ENCODE peak calls at places on chromosomes 6 and 20, in four cellular contexts. One of them, this sample, is unnamed. For H3K27me3, the result is how much of the 10 kb centered on the place peaks cover.

GRCh38 chr6:90440586-90441338 is 144.1 kb upstream of the BACH2 start:
- DNase-seq in right lobe of liver: no peak
- DNase-seq in aorta: no peak
- DNase-seq in cardiac muscle cell: no peak
- DNase-seq in this sample: no peak

GRCh38 chr6:157789861-157790260 is 33.2 kb upstream of the SNX9 start:
- DNase-seq in aorta: no peak
- DNase-seq in right lobe of liver: no peak
- DNase-seq in cardiac muscle cell: no peak
- DNase-seq in this sample: peak

GRCh38 chr6:50840112-50840813 is 21.6 kb downstream of the TFAP2B start:
- DNase-seq in aorta: no peak
- DNase-seq in right lobe of liver: no peak
- DNase-seq in cardiac muscle cell: no peak
- DNase-seq in this sample: no peak

GRCh38 chr6:47234258-47234933 is 75.3 kb downstream of the TNFRSF21 start:
- DNase-seq in cardiac muscle cell: no peak
- DNase-seq in aorta: no peak
- DNase-seq in right lobe of liver: no peak
- DNase-seq in this sample: no peak

GRCh38 chr6:151288711-151289398 is 49.1 kb downstream of the AKAP12 start:
- DNase-seq in cardiac muscle cell: no peak
- DNase-seq in aorta: no peak
- DNase-seq in right lobe of liver: no peak
- DNase-seq in this sample: no peak

GRCh38 chr20:23228912-23229311 is 121.7 kb upstream of the NXT1 start:
- DNase-seq in cardiac muscle cell: peak
- DNase-seq in right lobe of liver: no peak
- DNase-seq in aorta: peak
- DNase-seq in this sample: no peak

GRCh38 chr6:4336778-4337442 is 201.5 kb upstream of the ECI2 start:
- DNase-seq in right lobe of liver: no peak
- DNase-seq in aorta: no peak
- DNase-seq in cardiac muscle cell: peak
- DNase-seq in this sample: no peak

GRCh38 chr20:21380711-21381110 is 16.6 kb downstream of the NKX2-4 start:
- DNase-seq in aorta: no peak
- DNase-seq in right lobe of liver: no peak
- DNase-seq in cardiac muscle cell: no peak
- DNase-seq in this sample: no peak

GRCh38 chr20:19888269-19888669 is 128.9 kb upstream of the NAA20 start:
- DNase-seq in right lobe of liver: no peak
- DNase-seq in aorta: no peak
- DNase-seq in cardiac muscle cell: no peak
- DNase-seq in this sample: no peak

GRCh38 chr20:43528258-43528875 is 20.9 kb downstream of the L3MBTL1 start:
- DNase-seq in aorta: no peak
- DNase-seq in cardiac muscle cell: no peak
- DNase-seq in right lobe of liver: no peak
- DNase-seq in this sample: no peak

GRCh38 chr20:19081937-19082336 is 130.5 kb upstream of the SLC24A3 start:
- DNase-seq in cardiac muscle cell: no peak
- DNase-seq in right lobe of liver: no peak
- DNase-seq in aorta: no peak
- DNase-seq in this sample: no peak

GRCh38 chr6:24513602-24514001 is 18.8 kb downstream of the ALDH5A1 start:
- DNase-seq in cardiac muscle cell: no peak
- DNase-seq in aorta: no peak
- DNase-seq in right lobe of liver: no peak
- DNase-seq in this sample: no peak

GRCh38 chr6:135267085-135267484 is 86.0 kb downstream of the MYB start:
- DNase-seq in cardiac muscle cell: no peak
- DNase-seq in right lobe of liver: no peak
- DNase-seq in aorta: no peak
- DNase-seq in this sample: no peak

GRCh38 chr6:125245109-125245508 is 56.7 kb downstream of the HDDC2 start:
- DNase-seq in right lobe of liver: no peak
- DNase-seq in cardiac muscle cell: no peak
- DNase-seq in aorta: no peak
- DNase-seq in this sample: no peak

GRCh38 chr6:154518386-154518785 is 7.9 kb upstream of the CNKSR3 start:
- DNase-seq in aorta: no peak
- DNase-seq in right lobe of liver: no peak
- DNase-seq in cardiac muscle cell: no peak
- DNase-seq in this sample: no peak

GRCh38 chr6:166540631-166541331 is 45.7 kb downstream of the RAMACL start:
- DNase-seq in right lobe of liver: no peak
- DNase-seq in aorta: no peak
- DNase-seq in cardiac muscle cell: no peak
- DNase-seq in this sample: no peak

GRCh38 chr6:168138436-168138835 is 59.4 kb upstream of the FRMD1 start:
- DNase-seq in right lobe of liver: no peak
- DNase-seq in cardiac muscle cell: no peak
- DNase-seq in aorta: peak
- DNase-seq in this sample: no peak

GRCh38 chr6:7996538-7997225 is 67.5 kb downstream of the BLOC1S5 start:
- DNase-seq in cardiac muscle cell: peak
- DNase-seq in right lobe of liver: no peak
- DNase-seq in aorta: no peak
- DNase-seq in this sample: no peak

GRCh38 chr20:52601295-52601971 is 370.7 kb upstream of the TSHZ2 start:
- DNase-seq in right lobe of liver: no peak
- DNase-seq in aorta: no peak
- DNase-seq in cardiac muscle cell: no peak
- DNase-seq in this sample: no peak

GRCh38 chr6:27577922-27578321 is 105.0 kb upstream of the ZNF184 start:
- DNase-seq in aorta: no peak
- DNase-seq in right lobe of liver: no peak
- DNase-seq in cardiac muscle cell: no peak
- DNase-seq in this sample: no peak

GRCh38 chr6:27575594-27576361 is 102.9 kb upstream of the ZNF184 start:
- DNase-seq in aorta: no peak
- DNase-seq in cardiac muscle cell: no peak
- DNase-seq in right lobe of liver: no peak
- DNase-seq in this sample: peak

GRCh38 chr6:27584326-27584725 is 111.4 kb upstream of the ZNF184 start:
- DNase-seq in right lobe of liver: no peak
- DNase-seq in cardiac muscle cell: no peak
- DNase-seq in aorta: no peak
- DNase-seq in this sample: no peak

GRCh38 chr6:27582928-27583725 is 110.2 kb upstream of the ZNF184 start:
- DNase-seq in aorta: no peak
- DNase-seq in cardiac muscle cell: peak
- DNase-seq in right lobe of liver: no peak
- DNase-seq in this sample: peak

DNA sequence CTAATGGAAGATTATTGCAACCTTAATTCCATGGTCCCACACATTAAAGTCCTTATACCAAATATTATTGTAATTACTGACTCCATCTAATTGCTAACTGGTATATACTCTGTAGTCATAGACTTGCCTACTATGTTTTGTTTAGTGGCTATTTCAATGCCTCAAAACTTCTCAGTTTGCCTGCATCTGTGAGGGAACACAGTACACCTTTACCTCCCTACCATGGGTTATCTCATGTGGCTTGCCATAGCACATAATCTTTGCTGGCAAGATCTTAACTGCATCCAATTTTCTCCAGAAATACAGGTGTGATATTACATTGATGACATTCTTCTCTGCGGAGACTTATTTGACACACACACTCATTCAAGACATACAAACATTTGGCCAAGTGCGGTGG is 107.1 kb upstream of the ZNF184 start:
- DNase-seq in right lobe of liver: no peak
- DNase-seq in cardiac muscle cell: no peak
- DNase-seq in aorta: no peak
- DNase-seq in this sample: no peak
- H3K27me3 ChIP-seq in right lobe of liver: under half
- H3K27me3 ChIP-seq in cardiac muscle cell: under half
- H3K27me3 ChIP-seq in aorta: under half
- H3K27me3 ChIP-seq in this sample: under half

GRCh38 chr6:35788423-35788982 is 7.7 kb downstream of the CLPSL1 start:
- DNase-seq in cardiac muscle cell: no peak
- DNase-seq in aorta: no peak
- DNase-seq in right lobe of liver: no peak
- DNase-seq in this sample: no peak
- H3K27me3 ChIP-seq in cardiac muscle cell: under half
- H3K27me3 ChIP-seq in aorta: under half
- H3K27me3 ChIP-seq in right lobe of liver: under half
- H3K27me3 ChIP-seq in this sample: under half

GRCh38 chr6:82246370-82246769 is 1.2 kb downstream of the IBTK start:
- DNase-seq in cardiac muscle cell: no peak
- DNase-seq in right lobe of liver: no peak
- DNase-seq in aorta: no peak
- DNase-seq in this sample: no peak

GRCh38 chr6:82247634-82248232 is at the start of gene IBTK:
- DNase-seq in cardiac muscle cell: peak
- DNase-seq in right lobe of liver: peak
- DNase-seq in aorta: peak
- DNase-seq in this sample: peak

GRCh38 chr6:82248233-82248735 is 740 bp upstream of the IBTK start:
- DNase-seq in aorta: no peak
- DNase-seq in right lobe of liver: peak
- DNase-seq in cardiac muscle cell: peak
- DNase-seq in this sample: no peak

GRCh38 chr6:82245376-82245775 is 2.2 kb downstream of the IBTK start:
- DNase-seq in aorta: no peak
- DNase-seq in cardiac muscle cell: no peak
- DNase-seq in right lobe of liver: no peak
- DNase-seq in this sample: no peak

DNA sequence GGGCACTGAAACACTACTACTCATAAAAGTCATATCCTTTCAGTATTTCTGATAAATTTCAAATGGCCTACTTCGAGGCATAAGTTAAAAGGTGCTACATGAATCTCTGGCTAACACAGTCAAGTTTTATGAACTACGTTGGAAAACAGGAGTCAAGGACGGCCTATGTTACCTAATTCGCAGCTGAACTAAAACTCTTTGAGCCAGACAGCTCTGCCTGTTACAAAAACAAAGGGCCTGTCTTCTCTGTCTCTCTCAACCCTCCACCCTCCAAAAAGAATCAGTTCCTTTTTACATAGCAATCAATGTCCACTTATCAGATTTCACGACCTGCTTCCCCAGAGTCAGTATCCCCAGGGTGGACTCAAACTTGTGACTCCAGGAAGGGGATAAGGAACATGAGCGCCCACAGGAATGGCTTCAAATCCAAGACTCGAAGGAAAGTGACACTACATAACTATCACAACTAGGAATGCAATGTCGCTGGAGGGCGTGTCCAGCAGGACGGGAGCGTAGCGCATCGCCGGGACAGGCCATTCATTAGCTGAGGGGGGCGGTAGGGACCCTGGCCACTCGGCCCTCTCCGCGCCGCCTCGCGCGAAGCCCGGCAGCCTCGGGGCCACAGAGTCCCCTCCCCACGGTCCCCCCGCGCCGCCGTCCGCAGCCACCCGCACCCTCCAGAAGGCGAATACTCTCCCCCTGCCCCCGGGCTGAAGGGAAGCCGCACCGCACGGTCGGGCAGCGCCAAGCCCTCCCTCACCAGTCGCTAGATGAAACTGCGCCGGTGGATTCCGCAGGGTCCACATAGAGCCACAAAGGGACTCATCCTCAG is 526 bp downstream of the IBTK start:
- DNase-seq in aorta: peak
- DNase-seq in right lobe of liver: peak
- DNase-seq in cardiac muscle cell: peak
- DNase-seq in this sample: no peak
- H3K27me3 ChIP-seq in aorta: under half
- H3K27me3 ChIP-seq in right lobe of liver: under half
- H3K27me3 ChIP-seq in cardiac muscle cell: under half
- H3K27me3 ChIP-seq in this sample: under half

DNA sequence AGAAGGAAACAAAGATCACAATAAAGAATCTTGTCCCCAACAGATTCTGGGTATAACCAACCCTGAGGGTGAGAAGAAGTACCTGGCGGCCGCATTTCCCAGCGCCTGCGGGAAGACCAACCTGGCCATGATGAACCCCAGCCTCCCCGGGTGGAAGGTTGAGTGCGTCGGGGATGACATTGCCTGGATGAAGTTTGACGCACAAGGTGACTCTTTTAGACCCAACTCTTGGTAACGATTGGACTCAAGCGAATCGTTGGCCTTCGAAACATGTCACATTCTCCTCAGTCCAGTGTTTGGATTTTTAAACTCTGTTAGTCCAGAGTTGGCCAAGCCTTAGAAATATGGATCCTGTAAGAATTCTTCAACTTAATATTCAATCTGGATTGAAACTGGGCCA is 2.6 kb downstream of the PCK1 start:
- DNase-seq in aorta: no peak
- DNase-seq in cardiac muscle cell: no peak
- DNase-seq in right lobe of liver: no peak
- DNase-seq in this sample: no peak
- H3K27me3 ChIP-seq in aorta: under half
- H3K27me3 ChIP-seq in cardiac muscle cell: under half
- H3K27me3 ChIP-seq in right lobe of liver: under half
- H3K27me3 ChIP-seq in this sample: half or more

GRCh38 chr6:161438430-161439030 is 164.7 kb upstream of the AGPAT4 start:
- DNase-seq in aorta: no peak
- DNase-seq in right lobe of liver: no peak
- DNase-seq in cardiac muscle cell: no peak
- DNase-seq in this sample: no peak
- H3K27me3 ChIP-seq in aorta: under half
- H3K27me3 ChIP-seq in right lobe of liver: under half
- H3K27me3 ChIP-seq in cardiac muscle cell: under half
- H3K27me3 ChIP-seq in this sample: under half

GRCh38 chr6:28587746-28588075 is 62.0 kb downstream of the GPX5 start:
- DNase-seq in right lobe of liver: no peak
- DNase-seq in aorta: no peak
- DNase-seq in cardiac muscle cell: no peak
- DNase-seq in this sample: peak

GRCh38 chr6:28586273-28586672 is 60.6 kb downstream of the GPX5 start:
- DNase-seq in cardiac muscle cell: no peak
- DNase-seq in right lobe of liver: no peak
- DNase-seq in aorta: no peak
- DNase-seq in this sample: peak

GRCh38 chr6:28587011-28587745 is 61.5 kb downstream of the GPX5 start:
- DNase-seq in right lobe of liver: peak
- DNase-seq in aorta: peak
- DNase-seq in cardiac muscle cell: peak
- DNase-seq in this sample: peak

GRCh38 chr6:28589234-28589951 is 63.7 kb downstream of the GPX5 start:
- DNase-seq in aorta: no peak
- DNase-seq in cardiac muscle cell: peak
- DNase-seq in right lobe of liver: no peak
- DNase-seq in this sample: peak

GRCh38 chr6:28589952-28590340 is 64.3 kb downstream of the GPX5 start:
- DNase-seq in aorta: no peak
- DNase-seq in right lobe of liver: no peak
- DNase-seq in cardiac muscle cell: no peak
- DNase-seq in this sample: no peak
- H3K27me3 ChIP-seq in aorta: under half
- H3K27me3 ChIP-seq in right lobe of liver: under half
- H3K27me3 ChIP-seq in cardiac muscle cell: under half
- H3K27me3 ChIP-seq in this sample: under half

GRCh38 chr20:2026004-2026403 is 32.1 kb upstream of the PDYN start:
- DNase-seq in aorta: no peak
- DNase-seq in cardiac muscle cell: no peak
- DNase-seq in right lobe of liver: no peak
- DNase-seq in this sample: no peak

GRCh38 chr20:2026514-2026913 is 32.7 kb upstream of the PDYN start:
- DNase-seq in aorta: no peak
- DNase-seq in right lobe of liver: no peak
- DNase-seq in cardiac muscle cell: no peak
- DNase-seq in this sample: no peak

GRCh38 chr20:2023151-2023550 is 29.3 kb upstream of the PDYN start:
- DNase-seq in aorta: no peak
- DNase-seq in cardiac muscle cell: no peak
- DNase-seq in right lobe of liver: no peak
- DNase-seq in this sample: no peak

GRCh38 chr20:2022163-2022562 is 28.3 kb upstream of the PDYN start:
- DNase-seq in right lobe of liver: no peak
- DNase-seq in aorta: no peak
- DNase-seq in cardiac muscle cell: no peak
- DNase-seq in this sample: peak
- H3K27me3 ChIP-seq in right lobe of liver: under half
- H3K27me3 ChIP-seq in aorta: under half
- H3K27me3 ChIP-seq in cardiac muscle cell: half or more
- H3K27me3 ChIP-seq in this sample: under half